ENCODE peak calls at places on chromosome 4, in seven cellular contexts. F, S, R, G, L, I and E are unnamed samples.

GRCh38 chr4:146916479-146917076 is 29.1 kb downstream of the TTC29 start:
- DNase-seq in R (peak; percentile 32), S (peak; percentile 15), G (peak; percentile 57), L (peak; percentile 34), I (no peak), F (peak; percentile 22), E (no peak)

GRCh38 chr4:129037093-129037492 is 56.2 kb downstream of the SCLT1 start:
- DNase-seq in S (no peak), I (no peak), F (no peak), L (no peak), G (no peak), R (no peak), E (no peak)

GRCh38 chr4:55170462-55170861 is 45.1 kb upstream of the KDR start:
- DNase-seq in R (no peak), F (no peak), L (no peak), S (no peak), G (no peak), I (no peak), E (no peak)

GRCh38 chr4:139763205-139763604 is 97.6 kb downstream of the MGST2 start:
- DNase-seq in F (no peak), R (no peak), S (no peak), I (no peak), G (no peak), L (no peak), E (peak; percentile 39)

GRCh38 chr4:162791321-162791720 is 375.4 kb downstream of the NAF1 start:
- DNase-seq in L (no peak), R (no peak), F (no peak), G (no peak), S (no peak), I (no peak), E (no peak)

GRCh38 chr4:17624821-17625220 is 10.4 kb downstream of the MED28 start:
- DNase-seq in G (no peak), R (no peak), L (no peak), F (no peak), I (no peak), S (no peak), E (no peak)

GRCh38 chr4:10090467-10091250 is 25.9 kb downstream of the WDR1 start:
- DNase-seq in G (no peak), R (no peak), L (no peak), S (no peak), I (no peak), F (no peak), E (no peak)

GRCh38 chr4:155705664-155706063 is 39.0 kb downstream of the GUCY1A1 start:
- DNase-seq in S (no peak), F (no peak), L (no peak), I (no peak), R (no peak), G (peak; percentile 58), E (peak; percentile 51)

GRCh38 chr4:142512161-142512560 is 333.9 kb downstream of the INPP4B start:
- DNase-seq in G (no peak), F (no peak), I (no peak), L (no peak), R (no peak), S (no peak), E (no peak)

GRCh38 chr4:7678318-7678852 is 243.7 kb upstream of the PSAPL1 start:
- DNase-seq in I (no peak), L (no peak), R (no peak), F (no peak), S (no peak), G (no peak), E (no peak)

GRCh38 chr4:3250956-3251690 is 2.2 kb downstream of the MSANTD1 start:
- DNase-seq in F (no peak), S (no peak), R (no peak), G (peak; percentile 81), L (no peak), I (peak; percentile 46), E (peak; percentile 85)

GRCh38 chr4:15651682-15652081 is 3.5 kb downstream of the FBXL5 start:
- DNase-seq in I (no peak), F (no peak), G (peak; percentile 21), R (no peak), L (no peak), S (no peak), E (no peak)

GRCh38 chr4:6844986-6845385 is 62.5 kb downstream of the KIAA0232 start:
- DNase-seq in S (no peak), R (no peak), G (no peak), I (no peak), L (no peak), F (no peak), E (no peak)

GRCh38 chr4:101701551-101701950 is 89.0 kb upstream of the BANK1 start:
- DNase-seq in S (no peak), L (no peak), G (no peak), I (no peak), F (no peak), R (no peak), E (no peak)

GRCh38 chr4:74054483-74055032 is 16.1 kb upstream of the CXCL3 start:
- DNase-seq in I (no peak), S (no peak), L (no peak), R (no peak), F (no peak), G (no peak), E (no peak)

GRCh38 chr4:75432683-75433082 is 81.5 kb downstream of the RCHY1 start:
- DNase-seq in F (peak; percentile 12), G (peak; percentile 16), S (no peak), R (no peak), L (no peak), I (no peak), E (peak; percentile 73)

GRCh38 chr4:149409186-149410056 is 406.2 kb downstream of the IQCM start:
- DNase-seq in S (peak; percentile 91), G (peak; percentile 95), I (no peak), R (no peak), F (no peak), L (peak; percentile 1), E (no peak)

GRCh38 chr4:84167089-84167488 is 332.0 kb downstream of the NKX6-1 start:
- DNase-seq in R (no peak), G (no peak), I (no peak), F (no peak), L (no peak), S (no peak), E (no peak)

GRCh38 chr4:114729339-114729738 is 130.7 kb downstream of the UGT8 start:
- DNase-seq in S (no peak), L (peak; percentile 56), G (no peak), I (no peak), R (no peak), F (no peak), E (peak; percentile 58)

GRCh38 chr4:18020145-18020670 is 1.3 kb downstream of the LCORL start:
- DNase-seq in L (no peak), R (peak; percentile 14), F (no peak), S (no peak), I (no peak), G (no peak), E (peak; percentile 53)

GRCh38 chr4:184168406-184169019 is 49.2 kb downstream of the ENPP6 start:
- DNase-seq in G (peak; percentile 87), S (peak; percentile 13), L (no peak), F (peak; percentile 91), R (peak; percentile 49), I (peak; percentile 83), E (peak; percentile 95)

GRCh38 chr4:11585506-11585905 is 156.8 kb upstream of the HS3ST1 start:
- DNase-seq in F (no peak), I (no peak), G (no peak), S (no peak), R (no peak), L (no peak), E (no peak)

GRCh38 chr4:87093443-87094123 is 126.8 kb downstream of the KLHL8 start:
- DNase-seq in F (peak; percentile 43), R (peak; percentile 61), G (peak; percentile 66), L (peak; percentile 17), I (no peak), S (peak; percentile 2), E (peak; percentile 66)

GRCh38 chr4:7348946-7349900 is 85.5 kb downstream of the PSAPL1 start:
- DNase-seq in F (no peak), I (no peak), R (no peak), L (no peak), G (no peak), S (no peak), E (no peak)